ENCODE peak calls at places on chromosome 10, in nine cellular contexts. G, V, R, B, K, N, L, T and U are unnamed samples.

GRCh38 chr10:14580933-14581332 is 193.8 kb downstream of the FAM107B start:
- DNase-seq in L (no peak), R (no peak), T (no peak), G (no peak), K (no peak), N (no peak), V (no peak), B (no peak), U (no peak)

GRCh38 chr10:22637491-22637890 is 76.9 kb downstream of the PIP4K2A start:
- DNase-seq in N (no peak), G (no peak), V (no peak), T (no peak), L (peak), K (no peak), R (no peak), B (no peak), U (no peak)

GRCh38 chr10:121753726-121754476 is 155.7 kb upstream of the FGFR2 start:
- DNase-seq in K (no peak), T (no peak), L (peak), N (peak), B (peak), V (no peak), G (no peak), R (peak), U (no peak)

GRCh38 chr10:108515821-108516220 is 1351.3 kb upstream of the SORCS1 start:
- DNase-seq in K (no peak), T (no peak), G (no peak), L (no peak), B (no peak), N (no peak), V (no peak), R (peak), U (no peak)

GRCh38 chr10:124259139-124259825 is 159.4 kb downstream of the OAT start:
- DNase-seq in G (no peak), L (no peak), K (no peak), T (no peak), R (no peak), N (no peak), V (no peak), B (no peak), U (no peak)

GRCh38 chr10:63627881-63628296 is 106.7 kb downstream of the REEP3 start:
- DNase-seq in N (no peak), G (no peak), V (no peak), R (no peak), K (no peak), L (no peak), T (no peak), B (no peak), U (no peak)

GRCh38 chr10:75870039-75870645 is 438.7 kb downstream of the LRMDA start:
- DNase-seq in V (no peak), N (no peak), R (peak), T (no peak), L (no peak), B (no peak), G (no peak), K (no peak), U (no peak)

GRCh38 chr10:95170790-95171189 is 23.2 kb upstream of the ACSM6 start:
- DNase-seq in R (no peak), T (no peak), V (no peak), B (no peak), N (no peak), L (no peak), G (no peak), K (no peak), U (no peak)

GRCh38 chr10:93032105-93032808 is 28.3 kb upstream of the CYP26C1 start:
- DNase-seq in N (no peak), B (no peak), T (no peak), R (no peak), K (no peak), G (no peak), L (no peak), V (no peak), U (no peak)

GRCh38 chr10:80170641-80171040 is 34.7 kb downstream of the ANXA11 start:
- DNase-seq in L (no peak), N (no peak), T (no peak), K (no peak), V (no peak), G (no peak), B (no peak), R (no peak), U (no peak)

GRCh38 chr10:85674851-85675250 is 691.7 kb downstream of the GRID1 start:
- DNase-seq in L (no peak), G (no peak), N (no peak), T (no peak), V (no peak), B (no peak), K (no peak), R (no peak), U (no peak)

GRCh38 chr10:12262278-12262981 is 66.4 kb downstream of the CDC123 start:
- DNase-seq in R (no peak), V (no peak), B (no peak), N (no peak), L (no peak), T (no peak), G (no peak), K (no peak), U (no peak)

GRCh38 chr10:29479081-29479917 is 155.5 kb downstream of the SVIL start:
- DNase-seq in R (no peak), K (no peak), T (no peak), N (no peak), B (no peak), G (no peak), V (no peak), L (peak), U (no peak)

GRCh38 chr10:70222340-70222794 is 10.9 kb downstream of the PPA1 start:
- DNase-seq in L (no peak), R (no peak), T (no peak), V (no peak), N (no peak), B (no peak), G (no peak), K (no peak), U (no peak)

GRCh38 chr10:104580774-104581675 is 60.1 kb upstream of the SORCS3 start:
- DNase-seq in T (no peak), N (peak), V (peak), B (peak), L (peak), R (peak), G (no peak), K (peak), U (peak)

GRCh38 chr10:14240253-14241189 is 90.2 kb downstream of the FRMD4A start:
- DNase-seq in R (no peak), G (no peak), T (no peak), L (peak), B (no peak), V (no peak), K (no peak), N (peak), U (no peak)

GRCh38 chr10:27464993-27465392 is 39.1 kb upstream of the RAB18 start:
- DNase-seq in G (no peak), R (no peak), B (no peak), K (no peak), N (no peak), V (no peak), L (no peak), T (no peak), U (no peak)

GRCh38 chr10:118307768-118308347 is 34.3 kb downstream of the FAM204A start:
- DNase-seq in N (no peak), G (no peak), R (no peak), L (no peak), T (no peak), K (no peak), B (no peak), V (no peak), U (no peak)

GRCh38 chr10:92747600-92747999 is 57.8 kb downstream of the HHEX start:
- DNase-seq in T (no peak), G (no peak), N (no peak), V (no peak), B (no peak), R (no peak), L (no peak), K (no peak), U (no peak)

GRCh38 chr10:112490543-112490942 is 43.5 kb downstream of the VTI1A start:
- DNase-seq in V (no peak), B (no peak), R (peak), L (peak), G (no peak), T (no peak), K (no peak), N (no peak), U (no peak)

GRCh38 chr10:78769526-78769925 is 299.2 kb upstream of the ZMIZ1 start:
- DNase-seq in B (no peak), R (no peak), L (no peak), K (no peak), N (no peak), V (no peak), T (no peak), G (no peak), U (no peak)

GRCh38 chr10:65501259-65501658 is 1424.6 kb upstream of the LRRTM3 start:
- DNase-seq in T (no peak), R (no peak), G (no peak), B (no peak), L (no peak), V (no peak), N (no peak), K (no peak), U (no peak)

GRCh38 chr10:67943917-67944316 is 59.5 kb downstream of the SIRT1 start:
- DNase-seq in G (no peak), R (no peak), B (no peak), L (no peak), N (no peak), V (no peak), T (no peak), K (no peak), U (no peak)